ENCODE peak calls at places on chromosomes 16 and 17, in eight cellular contexts. N is neural progenitor cell, T is cardiac muscle cell, K is Panc1, U is Karpas-422, Z is ascending aorta, C is mammary epithelial cell, L is dorsolateral prefrontal cortex. A is an unnamed sample. For H3K27me3, the result is how much of the 10 kb centered on the place peaks cover.

GRCh38 chr16:531494-532125 is 4.1 kb downstream of the CAPN15 start:
- DNase-seq in N (no peak), T (no peak), K (no peak), U (no peak), Z (no peak), C (no peak), L (no peak), A (no peak)

GRCh38 chr16:68365167-68365817 is 54.5 kb downstream of the PRMT7 start:
- DNase-seq in N (no peak), T (no peak), K (no peak), U (no peak), Z (no peak), C (no peak), L (no peak), A (no peak)

GRCh38 chr17:44070455-44071197 is at the start of gene G6PC3:
- DNase-seq in N (peak), T (peak), K (no peak), U (peak), Z (peak), C (peak), L (peak), A (peak)

GRCh38 chr17:1160591-1161041 is 19.2 kb downstream of the ABR start:
- DNase-seq in N (no peak), T (no peak), K (no peak), U (no peak), Z (no peak), C (no peak), L (no peak), A (no peak)

GRCh38 chr17:33696102-33696501 is 403.0 kb upstream of the ASIC2 start:
- DNase-seq in N (no peak), T (no peak), K (no peak), U (no peak), Z (no peak), C (no peak), L (no peak), A (no peak)

GRCh38 chr16:5917436-5917835 is 819.8 kb upstream of the EEF2KMT start:
- DNase-seq in N (no peak), T (no peak), K (no peak), U (no peak), Z (no peak), C (no peak), L (no peak), A (no peak)

GRCh38 chr17:39212200-39212810 is 12.2 kb downstream of the RPL19 start:
- DNase-seq in N (no peak), T (no peak), K (no peak), U (no peak), Z (no peak), C (no peak), L (no peak), A (no peak)

GRCh38 chr17:57294629-57295501 is 38.5 kb downstream of the MSI2 start:
- DNase-seq in N (no peak), T (no peak), K (no peak), U (no peak), Z (no peak), C (peak), L (no peak), A (no peak)

GRCh38 chr16:72172105-72173034 is at the start of gene PMFBP1:
- DNase-seq in N (no peak), T (no peak), K (no peak), U (peak), Z (peak), C (peak), L (no peak), A (no peak)

GRCh38 chr17:68763551-68763950 is 162.4 kb upstream of the FAM20A start:
- DNase-seq in N (no peak), T (no peak), K (no peak), U (no peak), Z (no peak), C (peak), L (no peak), A (no peak)

GRCh38 chr17:81577278-81578000 is 25.3 kb upstream of the FAAP100 start:
- DNase-seq in N (no peak), T (no peak), K (no peak), U (no peak), Z (no peak), C (no peak), L (no peak), A (no peak)

GRCh38 chr17:28252436-28252835 is 66.6 kb upstream of the TMEM97 start:
- DNase-seq in N (no peak), T (no peak), K (no peak), U (no peak), Z (no peak), C (peak), L (no peak), A (no peak)

GRCh38 chr17:30824002-30824355 is 513 bp downstream of the CRLF3 start:
- DNase-seq in N (no peak), T (no peak), K (no peak), U (peak), Z (no peak), C (peak), L (no peak), A (no peak)

GRCh38 chr16:49779979-49780378 is 75.9 kb downstream of the ZNF423 start:
- DNase-seq in N (no peak), T (no peak), K (no peak), U (no peak), Z (no peak), C (no peak), L (no peak), A (no peak)

GRCh38 chr16:73152731-73153130 is 104.8 kb upstream of the ZFHX3 start:
- DNase-seq in N (peak), T (peak), K (no peak), U (no peak), Z (no peak), C (no peak), L (no peak), A (no peak)

GRCh38 chr16:84509032-84509950 is 4.8 kb upstream of the MEAK7 start:
- DNase-seq in N (no peak), T (no peak), K (no peak), U (no peak), Z (no peak), C (no peak), L (no peak), A (no peak)

GRCh38 chr17:4956493-4957061 is 5.7 kb downstream of the ENO3 start:
- DNase-seq in N (peak), T (peak), K (no peak), U (no peak), Z (no peak), C (no peak), L (no peak), A (no peak)

GRCh38 chr17:44630703-44631102 is 25.6 kb upstream of the MEIOC start:
- DNase-seq in N (no peak), T (no peak), K (no peak), U (no peak), Z (no peak), C (no peak), L (no peak), A (no peak)

GRCh38 chr16:1502092-1503004 is 9.2 kb downstream of the TELO2 start:
- DNase-seq in N (no peak), T (no peak), K (no peak), U (no peak), Z (no peak), C (no peak), L (no peak), A (no peak)

GRCh38 chr17:39213852-39214251 is 11.9 kb downstream of the STAC2 start:
- DNase-seq in N (no peak), T (no peak), K (no peak), U (no peak), Z (no peak), C (peak), L (no peak), A (no peak)

GRCh38 chr16:88357306-88358032 is 25.3 kb upstream of the ZNF469 start:
- DNase-seq in N (no peak), T (no peak), K (no peak), U (no peak), Z (no peak), C (no peak), L (no peak), A (no peak)

DNA sequence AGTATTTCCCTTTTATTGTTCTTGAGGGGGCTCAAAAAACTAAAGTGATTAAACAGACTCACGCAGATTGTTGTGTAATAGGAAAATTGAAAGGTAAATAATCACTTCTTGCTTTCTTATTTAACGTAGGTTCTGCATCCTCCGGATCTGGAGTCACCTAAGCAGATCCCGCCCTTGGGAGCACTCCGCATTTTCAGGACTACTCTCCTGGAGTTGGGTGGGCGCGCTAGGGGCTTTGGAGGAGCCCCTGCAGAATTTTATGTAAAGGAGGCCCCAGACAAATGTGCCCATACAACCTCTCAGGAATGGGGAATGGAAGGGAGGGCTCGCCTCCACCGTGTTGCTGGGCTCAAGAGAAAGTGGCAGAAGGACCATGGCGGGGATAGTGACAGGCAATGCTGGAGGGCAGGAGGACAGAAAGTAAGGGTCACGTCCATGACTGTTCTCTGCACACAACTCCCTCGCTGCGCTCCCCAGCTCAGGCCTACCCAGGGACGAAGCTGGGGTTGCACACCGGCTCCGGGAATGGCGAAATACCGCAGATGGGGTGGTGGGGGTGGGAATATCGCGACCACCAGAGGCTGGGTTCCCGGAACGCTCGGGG is 8.3 kb downstream of the MT2A start:
- DNase-seq in N (no peak), T (no peak), K (no peak), U (no peak), Z (no peak), C (no peak), L (no peak), A (no peak)
- H3K27me3 ChIP-seq in N (half or more), T (half or more), K (under half), U (under half), Z (under half), C (under half), L (under half), A (under half)

DNA sequence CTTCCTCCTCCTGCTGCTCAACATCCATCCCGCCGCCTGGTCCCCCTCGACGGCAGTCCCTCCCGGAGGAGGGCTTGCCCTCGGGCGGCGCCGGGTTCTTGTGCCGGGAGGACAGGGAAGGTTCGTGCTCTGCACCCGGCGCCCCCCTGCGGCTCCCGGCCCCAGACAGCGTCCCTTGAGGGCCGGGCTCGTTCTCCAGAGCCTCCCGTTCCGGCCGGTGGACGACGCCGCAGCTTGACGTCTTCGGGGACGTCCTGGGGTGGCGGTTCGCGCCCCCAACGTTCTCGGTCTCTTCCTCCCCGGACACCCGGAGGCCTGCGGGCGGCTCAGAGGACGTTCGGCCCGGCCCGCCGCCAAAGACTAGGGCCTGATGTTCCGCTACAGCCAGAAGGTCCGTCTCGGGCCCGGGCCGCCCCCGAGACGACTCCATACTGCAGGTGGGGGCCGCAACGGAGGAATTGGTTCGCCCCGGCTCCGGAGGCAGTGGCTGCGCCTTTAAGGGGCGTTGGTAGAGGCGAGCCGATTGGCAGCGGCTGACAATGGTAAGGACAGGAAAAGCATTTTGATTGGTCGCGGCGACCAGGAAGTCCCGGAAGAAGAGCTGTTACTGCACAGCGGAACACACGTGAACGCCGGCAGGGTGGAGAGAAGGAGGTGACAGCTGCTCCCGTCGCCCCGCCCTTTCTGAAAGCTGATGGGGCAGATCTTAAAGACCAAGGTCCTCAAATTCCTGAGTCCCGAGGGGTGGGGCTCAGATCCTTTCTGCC is at the start of gene BORCS6:
- DNase-seq in N (peak), T (peak), K (peak), U (peak), Z (peak), C (peak), L (peak), A (peak)
- H3K27ac ChIP-seq in N (no peak), T (peak), K (peak), U (peak), Z (peak), C (peak), L (peak), A (peak)

DNA sequence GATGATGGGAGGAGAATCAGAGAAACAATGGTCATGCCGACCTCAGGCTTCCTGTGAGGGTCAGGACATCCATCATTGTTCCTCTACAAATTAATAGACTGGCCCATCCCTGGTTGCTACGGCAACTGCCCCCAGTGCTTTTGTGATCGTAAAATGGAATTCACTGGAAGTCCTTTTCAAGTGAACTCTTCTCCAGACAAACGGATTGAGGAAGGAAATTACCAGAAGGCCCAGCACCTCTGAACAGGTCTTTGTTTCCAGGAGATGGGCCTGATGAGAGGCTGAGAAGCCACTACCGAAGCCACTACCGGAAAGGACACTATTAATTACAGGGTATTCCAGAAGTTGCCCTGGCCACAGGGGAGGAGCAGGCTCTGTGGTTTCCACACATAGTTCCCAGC is 126.0 kb downstream of the MGAT5B start:
- DNase-seq in N (peak), T (no peak), K (no peak), U (no peak), Z (no peak), C (no peak), L (no peak), A (no peak)
- H3K27me3 ChIP-seq in N (under half), T (under half), K (under half), U (under half), Z (under half), C (under half), L (under half), A (under half)

GRCh38 chr16:54285414-54286066 is 1.0 kb downstream of the IRX3 start:
- DNase-seq in N (peak), T (peak), K (no peak), U (no peak), Z (no peak), C (peak), L (no peak), A (no peak)

GRCh38 chr16:54282923-54283734 is 3.5 kb downstream of the IRX3 start:
- DNase-seq in N (peak), T (peak), K (no peak), U (no peak), Z (no peak), C (peak), L (no peak), A (no peak)

GRCh38 chr16:54283735-54284318 is 2.8 kb downstream of the IRX3 start:
- DNase-seq in N (peak), T (no peak), K (no peak), U (no peak), Z (no peak), C (peak), L (no peak), A (no peak)

GRCh38 chr16:54284931-54285413 is 1.6 kb downstream of the IRX3 start:
- DNase-seq in N (peak), T (peak), K (no peak), U (no peak), Z (no peak), C (peak), L (no peak), A (no peak)

GRCh38 chr16:54284319-54284930 is 2.2 kb downstream of the IRX3 start:
- DNase-seq in N (peak), T (peak), K (no peak), U (no peak), Z (no peak), C (peak), L (no peak), A (no peak)
- H3K27ac ChIP-seq in N (no peak), T (peak), K (no peak), U (no peak), Z (no peak), C (no peak), L (no peak), A (no peak)

DNA sequence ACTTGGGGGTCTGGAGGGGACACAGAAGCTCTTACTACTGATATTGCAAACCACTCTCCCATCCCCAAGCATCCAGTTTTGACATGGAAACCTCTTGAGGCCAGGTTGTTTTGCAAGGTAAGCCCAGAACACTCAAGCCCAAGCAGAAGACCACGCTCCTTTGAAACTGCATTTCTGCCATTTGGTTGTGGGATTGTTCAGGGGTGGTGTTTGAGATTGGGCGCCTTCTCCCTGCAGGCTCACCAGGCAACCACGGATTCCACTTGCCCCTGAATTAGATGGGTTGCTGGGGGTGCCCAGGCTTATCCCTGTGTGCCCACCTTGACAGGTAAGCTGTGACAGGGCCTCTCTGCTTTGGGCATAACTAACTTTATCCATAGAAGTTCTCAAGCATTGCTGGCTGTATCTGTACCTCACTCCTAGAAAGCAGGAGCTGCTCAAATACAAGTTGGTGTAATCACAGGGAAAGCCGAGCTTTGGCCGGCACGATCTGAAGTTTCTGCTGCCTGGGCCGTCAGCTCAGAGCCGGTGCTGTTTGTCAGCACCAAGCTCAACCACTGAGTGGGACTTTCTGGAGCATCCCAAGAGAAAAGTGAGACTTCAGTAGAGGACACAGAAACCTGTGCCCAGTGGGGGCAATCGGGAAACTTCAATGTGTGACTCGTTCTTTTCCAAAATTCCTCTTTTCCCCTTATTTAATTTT is 93.6 kb downstream of the CYLD start:
- DNase-seq in N (no peak), T (no peak), K (no peak), U (no peak), Z (no peak), C (no peak), L (peak), A (no peak)
- H3K27me3 ChIP-seq in N (under half), T (under half), K (under half), U (under half), Z (under half), C (under half), L (under half), A (under half)

GRCh38 chr17:55266958-55267688 is 2.4 kb downstream of the HLF start:
- DNase-seq in N (no peak), T (no peak), K (no peak), U (peak), Z (no peak), C (no peak), L (no peak), A (no peak)
- H3K27ac ChIP-seq in N (no peak), T (no peak), K (no peak), U (no peak), Z (peak), C (no peak), L (peak), A (no peak)

GRCh38 chr17:79794659-79795511 is 2.0 kb downstream of the CBX8 start:
- DNase-seq in N (peak), T (no peak), K (no peak), U (no peak), Z (no peak), C (no peak), L (no peak), A (no peak)
- H3K27me3 ChIP-seq in N (half or more), T (half or more), K (under half), U (under half), Z (half or more), C (under half), L (half or more), A (under half)

GRCh38 chr17:42743595-42744282 is 1.1 kb downstream of the EZH1 start:
- DNase-seq in N (no peak), T (no peak), K (no peak), U (no peak), Z (no peak), C (no peak), L (no peak), A (no peak)
- H3K27ac ChIP-seq in N (no peak), T (peak), K (peak), U (peak), Z (peak), C (peak), L (peak), A (peak)

GRCh38 chr17:48985436-48986245 is 11.5 kb upstream of the IGF2BP1 start:
- DNase-seq in N (no peak), T (no peak), K (no peak), U (no peak), Z (no peak), C (no peak), L (no peak), A (no peak)

GRCh38 chr17:48993305-48993704 is 3.9 kb upstream of the IGF2BP1 start:
- DNase-seq in N (no peak), T (no peak), K (no peak), U (no peak), Z (no peak), C (no peak), L (no peak), A (no peak)

GRCh38 chr17:48990882-48991357 is 6.3 kb upstream of the IGF2BP1 start:
- DNase-seq in N (peak), T (no peak), K (no peak), U (no peak), Z (no peak), C (no peak), L (no peak), A (no peak)

GRCh38 chr17:48992433-48992832 is 4.8 kb upstream of the IGF2BP1 start:
- DNase-seq in N (no peak), T (no peak), K (no peak), U (no peak), Z (no peak), C (no peak), L (no peak), A (no peak)

GRCh38 chr17:48989100-48989499 is 8.1 kb upstream of the IGF2BP1 start:
- DNase-seq in N (no peak), T (no peak), K (no peak), U (no peak), Z (no peak), C (no peak), L (no peak), A (no peak)
- H3K27me3 ChIP-seq in N (under half), T (under half), K (under half), U (under half), Z (under half), C (under half), L (half or more), A (under half)

GRCh38 chr16:30049871-30050270 is 15.7 kb upstream of the ALDOA start:
- DNase-seq in N (no peak), T (no peak), K (no peak), U (no peak), Z (no peak), C (no peak), L (peak), A (no peak)
- H3K27ac ChIP-seq in N (no peak), T (no peak), K (no peak), U (no peak), Z (no peak), C (no peak), L (peak), A (no peak)